ENCODE peak calls at places on chromosomes 13 and 19, in seven cellular contexts. F is A549, A is WTC11, M is HepG2, D is IMR-90, O is GM12878, J is SK-N-SH. Y is an unnamed sample.

GRCh38 chr19:35908977-35909683 is 1.0 kb upstream of the TYROBP start:
- DNase-seq in A (no peak), D (no peak), J (no peak), F (no peak), M (no peak), O (no peak), Y (no peak)

GRCh38 chr19:13797870-13798269 is 2.6 kb downstream of the ZSWIM4 start:
- DNase-seq in D (peak; percentile 71), A (no peak), M (no peak), O (no peak), J (no peak), F (no peak), Y (no peak)

GRCh38 chr13:37442996-37443395 is 155.6 kb downstream of the POSTN start:
- DNase-seq in O (no peak), M (no peak), F (no peak), A (no peak), J (no peak), D (no peak), Y (no peak)

GRCh38 chr19:10427169-10427568 is 6.8 kb downstream of the PDE4A start:
- DNase-seq in O (no peak), J (no peak), F (no peak), D (no peak), M (no peak), A (no peak), Y (no peak)

GRCh38 chr19:16930753-16931152 is 42.0 kb downstream of the F2RL3 start:
- DNase-seq in J (no peak), O (no peak), M (no peak), A (no peak), F (no peak), D (no peak), Y (no peak)

GRCh38 chr19:23365222-23365621 is 30.0 kb downstream of the ZNF91 start:
- DNase-seq in O (no peak), M (no peak), J (no peak), A (no peak), F (no peak), D (no peak), Y (no peak)

GRCh38 chr19:17234911-17235617 is 9.0 kb downstream of the OCEL1 start:
- DNase-seq in J (peak; percentile 86), D (peak; percentile 38), F (no peak), A (peak; percentile 82), O (no peak), M (no peak), Y (peak; percentile 90)

GRCh38 chr13:110555601-110556223 is 5.8 kb downstream of the RAB20 start:
- DNase-seq in J (no peak), O (no peak), A (no peak), F (no peak), M (peak; percentile 84), D (no peak), Y (no peak)

GRCh38 chr19:4066682-4067395 is at the start of gene ZBTB7A:
- DNase-seq in F (peak; percentile 70), J (peak; percentile 89), O (no peak), D (peak; percentile 61), A (peak; percentile 64), M (peak; percentile 60), Y (no peak)

GRCh38 chr19:22527554-22527953 is 105.4 kb upstream of the ZNF98 start:
- DNase-seq in M (no peak), A (no peak), O (no peak), F (no peak), D (no peak), J (no peak), Y (no peak)

GRCh38 chr19:6022570-6023049 is 44.7 kb upstream of the RANBP3 start:
- DNase-seq in A (no peak), F (no peak), O (no peak), M (no peak), D (no peak), J (no peak), Y (no peak)

GRCh38 chr13:112506046-112506445 is 81.9 kb downstream of the TUBGCP3 start:
- DNase-seq in A (no peak), F (no peak), M (no peak), O (no peak), J (no peak), D (no peak), Y (no peak)

GRCh38 chr13:79871594-79871993 is 390.6 kb downstream of the NDFIP2 start:
- DNase-seq in O (no peak), D (no peak), J (no peak), A (no peak), M (no peak), F (no peak), Y (no peak)

GRCh38 chr13:79869326-79869725 is 388.4 kb downstream of the NDFIP2 start:
- DNase-seq in D (peak; percentile 37), J (no peak), M (peak; percentile 54), O (no peak), F (no peak), A (no peak), Y (no peak)

GRCh38 chr13:79867248-79867647 is 386.3 kb downstream of the NDFIP2 start:
- DNase-seq in D (peak; percentile 36), M (no peak), O (no peak), A (no peak), J (no peak), F (no peak), Y (no peak)

GRCh38 chr13:79870766-79871165 is 389.8 kb downstream of the NDFIP2 start:
- DNase-seq in O (no peak), J (no peak), A (no peak), D (peak; percentile 64), M (no peak), F (no peak), Y (no peak)

DNA sequence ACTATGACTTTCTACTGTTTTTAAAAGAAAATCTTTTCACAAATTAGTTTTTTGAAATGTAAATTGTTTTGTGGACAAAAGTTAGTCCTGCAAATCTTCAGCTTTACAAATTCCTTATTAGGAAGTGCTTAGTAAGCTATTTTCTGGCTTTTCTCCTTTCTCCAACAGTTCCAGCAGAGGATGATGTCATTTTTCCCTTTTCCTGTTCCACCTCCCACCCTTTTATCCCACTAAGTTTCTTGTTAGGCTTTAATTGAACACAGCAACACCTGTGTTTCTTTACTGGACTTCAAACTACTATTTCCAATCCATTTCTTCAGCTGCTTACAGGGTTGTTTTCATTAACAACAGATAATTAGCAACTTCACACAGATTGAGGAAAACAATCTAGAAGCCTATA is 389.2 kb downstream of the NDFIP2 start:
- DNase-seq in F (no peak), J (no peak), O (no peak), D (peak; percentile 28), M (no peak), A (no peak), Y (no peak)
- TF ChIP-seq USF2 in F (no peak), J (no peak), O (no peak), D (no peak), M (no peak), A (no peak), Y (no peak)

GRCh38 chr13:49635599-49636433 is 7.5 kb downstream of the ARL11 start:
- DNase-seq in J (no peak), M (peak; percentile 32), F (no peak), D (peak; percentile 43), O (peak; percentile 39), A (no peak), Y (peak; percentile 58)
- TF ChIP-seq USF2 in J (no peak), M (no peak), F (no peak), D (no peak), O (no peak), A (no peak), Y (no peak)

DNA sequence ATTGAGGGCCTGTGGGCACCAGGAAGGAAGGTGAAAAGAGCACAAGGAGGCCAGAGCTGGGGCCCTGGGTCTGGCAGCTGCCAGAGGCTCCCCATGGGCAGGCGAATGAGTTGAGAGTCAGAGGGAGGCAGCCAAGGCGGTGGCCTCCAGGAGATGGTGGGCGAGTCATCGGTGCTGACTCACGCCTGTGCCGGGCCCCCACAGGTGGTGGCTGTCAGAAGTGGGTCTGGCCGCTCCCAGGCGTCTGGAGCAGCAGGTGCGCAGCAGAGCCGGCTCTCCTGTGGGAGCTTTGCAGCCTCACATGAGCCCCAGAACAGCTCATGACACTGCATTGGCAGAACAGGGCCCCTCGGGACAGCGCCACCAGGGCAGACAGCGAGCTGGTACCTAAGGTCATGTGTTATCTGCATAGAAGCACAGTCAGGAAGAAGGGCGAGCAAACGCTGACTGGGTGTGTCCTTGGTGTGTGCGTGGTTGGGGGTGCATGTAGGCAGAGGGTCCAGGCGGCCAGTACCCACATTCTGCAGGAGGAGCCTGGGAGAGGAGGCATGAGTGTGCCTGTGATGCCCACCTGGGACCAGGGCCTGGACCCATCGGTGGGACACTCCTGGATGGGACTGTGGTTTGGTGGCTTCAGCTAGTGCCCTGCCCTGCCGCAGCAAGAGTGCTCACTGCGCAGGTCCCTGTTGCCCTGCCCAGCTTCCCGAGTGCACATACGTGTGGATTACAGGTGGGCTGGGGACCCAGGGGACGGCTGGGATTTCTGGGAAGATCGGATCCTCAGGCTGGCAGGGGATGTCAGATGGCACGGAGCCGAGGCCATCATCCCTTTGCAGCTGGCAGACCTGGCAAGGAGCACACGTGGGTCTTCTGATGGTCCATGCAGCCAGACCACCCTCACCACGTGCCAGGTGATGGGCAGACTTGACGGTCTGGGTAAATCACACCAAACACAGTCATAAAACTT is 69.0 kb downstream of the CHST8 start:
- DNase-seq in A (no peak), F (no peak), J (peak; percentile 39), O (no peak), M (no peak), D (no peak), Y (no peak)
- TF ChIP-seq USF2 in A (no peak), F (no peak), J (no peak), O (no peak), M (no peak), D (no peak), Y (no peak)

GRCh38 chr13:23696610-23697009 is 126.4 kb downstream of the TNFRSF19 start:
- DNase-seq in A (no peak), F (no peak), M (no peak), J (no peak), D (peak; percentile 29), O (no peak), Y (no peak)

GRCh38 chr13:23692816-23693215 is 122.6 kb downstream of the TNFRSF19 start:
- DNase-seq in J (no peak), F (no peak), M (no peak), D (no peak), O (no peak), A (no peak), Y (no peak)

GRCh38 chr13:23695196-23695595 is 125.0 kb downstream of the TNFRSF19 start:
- DNase-seq in J (no peak), M (no peak), O (no peak), D (no peak), A (no peak), F (no peak), Y (no peak)

GRCh38 chr13:23697772-23698313 is 127.6 kb downstream of the TNFRSF19 start:
- DNase-seq in A (no peak), F (no peak), M (no peak), D (no peak), O (no peak), J (no peak), Y (no peak)

DNA sequence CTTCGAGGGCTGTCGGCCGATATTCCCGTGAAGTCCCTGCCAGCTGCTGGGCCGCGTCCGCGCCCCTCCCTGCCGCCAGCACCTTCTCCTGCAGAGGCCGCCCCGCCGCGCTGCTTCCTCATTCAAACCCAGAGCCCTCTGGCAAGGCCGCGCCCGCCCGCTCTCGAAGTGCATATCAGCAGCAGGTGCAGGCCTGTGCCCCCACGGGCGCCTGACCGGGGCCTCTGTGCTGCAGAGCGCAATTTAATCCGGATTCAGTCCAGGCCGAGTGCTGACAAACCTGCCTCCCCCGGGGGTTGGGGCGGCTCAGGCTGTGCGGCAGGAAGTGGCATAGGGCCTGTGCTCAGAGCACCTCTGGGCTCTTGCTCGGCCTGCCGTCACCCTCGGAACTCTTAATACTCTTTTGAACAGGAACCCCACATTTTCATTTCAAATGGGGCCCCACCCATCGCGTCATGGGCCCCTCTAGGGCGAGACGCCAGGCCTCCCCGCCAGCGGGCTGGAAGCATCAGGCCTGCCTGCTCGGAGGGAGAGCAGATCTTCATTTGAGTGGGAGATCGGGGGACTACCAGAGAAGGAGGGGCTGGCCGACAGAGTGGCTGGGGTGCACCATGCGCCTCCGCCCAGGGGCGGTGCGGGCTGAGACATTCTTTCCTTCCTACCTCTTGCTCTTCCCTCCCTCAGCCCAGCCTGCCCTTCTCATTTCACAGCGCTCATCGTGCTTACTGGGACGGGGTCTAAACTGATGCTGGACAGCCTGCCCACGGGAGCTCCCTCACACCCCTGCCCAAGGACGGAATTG is 125.7 kb downstream of the TNFRSF19 start:
- DNase-seq in J (no peak), M (no peak), O (no peak), A (peak; percentile 27), D (no peak), F (no peak), Y (no peak)
- TF ChIP-seq USF2 in J (no peak), M (no peak), O (no peak), A (no peak), D (no peak), F (no peak), Y (no peak)

Y was measured in H1.